ENCODE peak calls at places on chromosomes 6 and 20, in eight cellular contexts. One of them, this sample, is unnamed.

GRCh38 chr20:3239867-3240775 is 1.1 kb upstream of the SLC4A11 start:
- DNase-seq in K562: peak; percentile 31
- DNase-seq in PC-3: no peak
- DNase-seq in neural progenitor cell: peak; percentile 40
- DNase-seq in mammary epithelial cell: peak; percentile 57
- DNase-seq in HCT116: no peak
- DNase-seq in GM12878: no peak
- DNase-seq in astrocyte: no peak
- DNase-seq in this sample: peak; percentile 23

GRCh38 chr6:12137480-12137879 is 125.4 kb downstream of the HIVEP1 start:
- DNase-seq in K562: peak; percentile 36
- DNase-seq in PC-3: peak; percentile 78
- DNase-seq in neural progenitor cell: no peak
- DNase-seq in mammary epithelial cell: peak; percentile 37
- DNase-seq in HCT116: no peak
- DNase-seq in GM12878: no peak
- DNase-seq in astrocyte: peak; percentile 69
- DNase-seq in this sample: peak; percentile 86

GRCh38 chr6:120785459-120786086 is 548.7 kb downstream of the TBC1D32 start:
- DNase-seq in K562: no peak
- DNase-seq in PC-3: no peak
- DNase-seq in neural progenitor cell: no peak
- DNase-seq in mammary epithelial cell: no peak
- DNase-seq in HCT116: no peak
- DNase-seq in GM12878: no peak
- DNase-seq in astrocyte: no peak
- DNase-seq in this sample: no peak

GRCh38 chr6:25404693-25405169 is 125.6 kb downstream of the CARMIL1 start:
- DNase-seq in K562: no peak
- DNase-seq in PC-3: no peak
- DNase-seq in neural progenitor cell: no peak
- DNase-seq in mammary epithelial cell: no peak
- DNase-seq in HCT116: no peak
- DNase-seq in GM12878: peak; percentile 90
- DNase-seq in astrocyte: no peak
- DNase-seq in this sample: no peak

GRCh38 chr6:69732045-69732444 is 64.8 kb downstream of the LMBRD1 start:
- DNase-seq in K562: no peak
- DNase-seq in PC-3: no peak
- DNase-seq in neural progenitor cell: no peak
- DNase-seq in mammary epithelial cell: no peak
- DNase-seq in HCT116: no peak
- DNase-seq in GM12878: no peak
- DNase-seq in astrocyte: no peak
- DNase-seq in this sample: no peak

GRCh38 chr6:90028080-90028778 is 134.0 kb downstream of the GJA10 start:
- DNase-seq in K562: no peak
- DNase-seq in PC-3: no peak
- DNase-seq in neural progenitor cell: no peak
- DNase-seq in mammary epithelial cell: no peak
- DNase-seq in HCT116: no peak
- DNase-seq in GM12878: no peak
- DNase-seq in astrocyte: no peak
- DNase-seq in this sample: peak; percentile 11

GRCh38 chr20:1622450-1622849 is 2.6 kb upstream of the SIRPB1 start:
- DNase-seq in K562: no peak
- DNase-seq in PC-3: peak; percentile 4
- DNase-seq in neural progenitor cell: no peak
- DNase-seq in mammary epithelial cell: no peak
- DNase-seq in HCT116: no peak
- DNase-seq in GM12878: no peak
- DNase-seq in astrocyte: no peak
- DNase-seq in this sample: no peak

GRCh38 chr6:5990776-5991175 is 15.9 kb downstream of the NRN1 start:
- DNase-seq in K562: no peak
- DNase-seq in PC-3: no peak
- DNase-seq in neural progenitor cell: no peak
- DNase-seq in mammary epithelial cell: no peak
- DNase-seq in HCT116: no peak
- DNase-seq in GM12878: no peak
- DNase-seq in astrocyte: no peak
- DNase-seq in this sample: no peak

GRCh38 chr6:158711264-158711663 is 61.4 kb downstream of the SYTL3 start:
- DNase-seq in K562: no peak
- DNase-seq in PC-3: no peak
- DNase-seq in neural progenitor cell: no peak
- DNase-seq in mammary epithelial cell: no peak
- DNase-seq in HCT116: no peak
- DNase-seq in GM12878: no peak
- DNase-seq in astrocyte: peak; percentile 31
- DNase-seq in this sample: peak; percentile 88

GRCh38 chr20:17645546-17646208 is 36.4 kb downstream of the RRBP1 start:
- DNase-seq in K562: no peak
- DNase-seq in PC-3: no peak
- DNase-seq in neural progenitor cell: no peak
- DNase-seq in mammary epithelial cell: no peak
- DNase-seq in HCT116: no peak
- DNase-seq in GM12878: no peak
- DNase-seq in astrocyte: no peak
- DNase-seq in this sample: no peak

GRCh38 chr6:324729-325125 is 32.4 kb downstream of the DUSP22 start:
- DNase-seq in K562: no peak
- DNase-seq in PC-3: no peak
- DNase-seq in neural progenitor cell: peak; percentile 44
- DNase-seq in mammary epithelial cell: no peak
- DNase-seq in HCT116: no peak
- DNase-seq in GM12878: no peak
- DNase-seq in astrocyte: no peak
- DNase-seq in this sample: no peak

DNA sequence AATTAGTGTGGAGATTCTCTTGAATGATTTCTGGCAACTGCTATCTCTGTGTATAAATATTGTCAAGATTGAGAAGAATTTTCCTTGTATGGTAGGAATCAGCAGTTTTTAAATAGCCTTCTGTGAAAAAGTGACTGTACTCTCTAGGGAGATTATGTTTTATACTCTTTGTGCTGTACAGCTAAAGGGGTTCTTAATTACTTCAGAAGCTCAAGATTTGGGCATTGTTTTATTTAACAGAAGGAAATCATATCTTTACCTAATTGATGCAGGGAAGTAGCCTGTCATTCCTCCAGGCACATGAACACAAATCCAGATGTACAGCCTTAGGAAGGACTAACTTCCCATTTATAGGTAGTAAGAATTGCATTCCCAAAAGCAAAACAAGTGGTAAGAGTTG is 1.3 kb downstream of the CALHM5 start:
- DNase-seq in K562: no peak
- DNase-seq in PC-3: no peak
- DNase-seq in neural progenitor cell: no peak
- DNase-seq in mammary epithelial cell: no peak
- DNase-seq in HCT116: no peak
- DNase-seq in GM12878: no peak
- DNase-seq in astrocyte: no peak
- DNase-seq in this sample: no peak
- H3K9ac ChIP-seq in K562: no peak overlapping the region
- H3K9ac ChIP-seq in PC-3: no peak overlapping the region
- H3K9ac ChIP-seq in neural progenitor cell: no peak overlapping the region
- H3K9ac ChIP-seq in mammary epithelial cell: no peak overlapping the region
- H3K9ac ChIP-seq in HCT116: no peak overlapping the region
- H3K9ac ChIP-seq in GM12878: no peak overlapping the region
- H3K9ac ChIP-seq in astrocyte: peak overlapping the region; percentile 84
- H3K9ac ChIP-seq in this sample: peak overlapping the region; percentile 72

DNA sequence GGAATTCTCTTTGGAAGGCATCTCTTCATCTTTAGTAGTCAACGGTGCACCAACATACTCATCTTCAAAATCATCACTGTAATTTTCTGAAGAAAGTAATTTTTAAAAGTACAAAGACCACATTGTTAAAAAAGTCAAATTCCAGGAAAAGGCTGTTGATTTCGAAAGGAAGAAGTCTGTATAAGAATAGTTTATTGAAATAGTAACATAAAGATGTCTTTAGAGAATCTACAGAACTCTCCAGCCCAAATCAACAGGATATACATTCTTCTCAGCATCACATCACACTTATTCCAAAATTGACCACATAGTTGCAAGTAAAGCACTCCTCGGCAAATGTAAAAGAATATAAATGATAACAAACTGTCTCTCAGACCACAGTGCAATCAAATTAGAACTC is 23.4 kb downstream of the CEP162 start:
- DNase-seq in K562: no peak
- DNase-seq in PC-3: no peak
- DNase-seq in neural progenitor cell: no peak
- DNase-seq in mammary epithelial cell: no peak
- DNase-seq in HCT116: no peak
- DNase-seq in GM12878: no peak
- DNase-seq in astrocyte: no peak
- DNase-seq in this sample: no peak
- TF ChIP-seq CTCF in K562: no peak
- TF ChIP-seq CTCF in PC-3: no peak
- TF ChIP-seq CTCF in neural progenitor cell: no peak
- TF ChIP-seq CTCF in mammary epithelial cell: no peak
- TF ChIP-seq CTCF in HCT116: no peak
- TF ChIP-seq CTCF in GM12878: no peak
- TF ChIP-seq CTCF in astrocyte: no peak
- TF ChIP-seq CTCF in this sample: no peak

DNA sequence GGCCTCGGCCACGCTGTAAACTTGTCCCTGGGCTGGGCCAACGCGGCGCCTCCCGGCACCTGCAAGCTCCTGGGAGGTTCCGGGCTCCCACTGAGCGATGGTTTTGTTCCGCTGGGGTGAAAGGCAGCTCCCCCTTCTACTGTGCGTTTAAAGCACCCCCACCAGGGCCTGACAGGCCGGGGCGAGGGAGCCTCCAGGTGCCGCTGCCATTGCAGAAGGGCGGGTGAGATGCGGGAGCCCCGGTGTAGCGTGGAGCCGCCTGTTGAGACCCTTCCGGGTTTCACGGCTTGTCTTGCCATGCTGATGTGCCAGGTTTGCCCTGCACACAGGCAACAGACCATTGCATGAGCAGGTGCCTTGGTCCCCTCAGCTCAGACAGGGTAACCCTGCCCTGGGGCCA is 2.9 kb downstream of the COL20A1 start:
- DNase-seq in K562: no peak
- DNase-seq in PC-3: no peak
- DNase-seq in neural progenitor cell: peak; percentile 36
- DNase-seq in mammary epithelial cell: no peak
- DNase-seq in HCT116: no peak
- DNase-seq in GM12878: no peak
- DNase-seq in astrocyte: no peak
- DNase-seq in this sample: no peak
- TF ChIP-seq EZH2 in K562: no peak
- TF ChIP-seq EZH2 in PC-3: no peak
- TF ChIP-seq EZH2 in neural progenitor cell: no peak
- TF ChIP-seq EZH2 in mammary epithelial cell: no peak
- TF ChIP-seq EZH2 in HCT116: no peak
- TF ChIP-seq EZH2 in GM12878: no peak
- TF ChIP-seq EZH2 in astrocyte: peak; percentile 24
- TF ChIP-seq EZH2 in this sample: no peak

GRCh38 chr20:53942121-53942816 is 128.1 kb downstream of the BCAS1 start:
- DNase-seq in K562: no peak
- DNase-seq in PC-3: peak; percentile 35
- DNase-seq in neural progenitor cell: peak; percentile 73
- DNase-seq in mammary epithelial cell: no peak
- DNase-seq in HCT116: no peak
- DNase-seq in GM12878: peak; percentile 63
- DNase-seq in astrocyte: peak; percentile 45
- DNase-seq in this sample: peak; percentile 50

GRCh38 chr20:53940883-53941546 is 129.4 kb downstream of the BCAS1 start:
- DNase-seq in K562: no peak
- DNase-seq in PC-3: peak; percentile 91
- DNase-seq in neural progenitor cell: peak; percentile 51
- DNase-seq in mammary epithelial cell: peak; percentile 83
- DNase-seq in HCT116: no peak
- DNase-seq in GM12878: no peak
- DNase-seq in astrocyte: peak; percentile 96
- DNase-seq in this sample: peak; percentile 96

GRCh38 chr20:53942973-53943372 is 127.4 kb downstream of the BCAS1 start:
- DNase-seq in K562: no peak
- DNase-seq in PC-3: no peak
- DNase-seq in neural progenitor cell: no peak
- DNase-seq in mammary epithelial cell: no peak
- DNase-seq in HCT116: no peak
- DNase-seq in GM12878: no peak
- DNase-seq in astrocyte: no peak
- DNase-seq in this sample: no peak

GRCh38 chr20:53940356-53940694 is 130.1 kb downstream of the BCAS1 start:
- DNase-seq in K562: no peak
- DNase-seq in PC-3: no peak
- DNase-seq in neural progenitor cell: no peak
- DNase-seq in mammary epithelial cell: no peak
- DNase-seq in HCT116: no peak
- DNase-seq in GM12878: no peak
- DNase-seq in astrocyte: no peak
- DNase-seq in this sample: no peak

DNA sequence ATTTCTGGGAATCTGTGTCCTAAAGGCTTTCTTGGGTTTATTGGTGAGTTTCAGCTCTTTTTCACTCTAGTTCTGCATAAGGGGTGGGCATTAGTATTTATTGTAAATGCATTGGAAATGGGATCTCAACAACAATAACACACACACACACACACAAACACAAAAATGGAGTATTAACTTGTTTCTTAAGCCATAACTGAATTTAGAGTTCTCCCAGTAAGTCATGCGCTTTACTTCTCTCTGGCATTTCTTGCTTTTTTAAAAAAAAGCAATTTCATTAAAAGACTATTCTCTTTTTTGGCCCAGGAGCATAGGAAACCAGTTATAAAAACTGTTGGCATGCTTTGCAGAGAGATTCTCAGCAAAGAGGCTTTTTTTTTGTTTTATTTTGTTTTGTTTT is 128.7 kb downstream of the BCAS1 start:
- DNase-seq in K562: no peak
- DNase-seq in PC-3: no peak
- DNase-seq in neural progenitor cell: no peak
- DNase-seq in mammary epithelial cell: no peak
- DNase-seq in HCT116: no peak
- DNase-seq in GM12878: no peak
- DNase-seq in astrocyte: no peak
- DNase-seq in this sample: no peak
- H3K9ac ChIP-seq in K562: no peak overlapping the region
- H3K9ac ChIP-seq in PC-3: no peak overlapping the region
- H3K9ac ChIP-seq in neural progenitor cell: no peak overlapping the region
- H3K9ac ChIP-seq in mammary epithelial cell: no peak overlapping the region
- H3K9ac ChIP-seq in HCT116: no peak overlapping the region
- H3K9ac ChIP-seq in GM12878: peak overlapping the region; percentile 58
- H3K9ac ChIP-seq in astrocyte: peak overlapping the region; percentile 86
- H3K9ac ChIP-seq in this sample: no peak overlapping the region

GRCh38 chr20:33401042-33401921 is at the start of gene CDK5RAP1:
- DNase-seq in K562: peak; percentile 87
- DNase-seq in PC-3: peak; percentile 92
- DNase-seq in neural progenitor cell: peak; percentile 96
- DNase-seq in mammary epithelial cell: peak; percentile 83
- DNase-seq in HCT116: peak; percentile 88
- DNase-seq in GM12878: peak; percentile 74
- DNase-seq in astrocyte: peak; percentile 89
- DNase-seq in this sample: peak; percentile 94
- TF ChIP-seq CTCF in K562: no peak
- TF ChIP-seq CTCF in PC-3: no peak
- TF ChIP-seq CTCF in neural progenitor cell: no peak
- TF ChIP-seq CTCF in mammary epithelial cell: no peak
- TF ChIP-seq CTCF in HCT116: no peak
- TF ChIP-seq CTCF in GM12878: no peak
- TF ChIP-seq CTCF in astrocyte: no peak
- TF ChIP-seq CTCF in this sample: no peak

GRCh38 chr6:40755749-40756452 is 168.7 kb upstream of the LRFN2 start:
- DNase-seq in K562: no peak
- DNase-seq in PC-3: peak; percentile 11
- DNase-seq in neural progenitor cell: no peak
- DNase-seq in mammary epithelial cell: no peak
- DNase-seq in HCT116: no peak
- DNase-seq in GM12878: peak; percentile 8
- DNase-seq in astrocyte: peak; percentile 62
- DNase-seq in this sample: peak; percentile 75
- TF ChIP-seq EZH2 in K562: no peak
- TF ChIP-seq EZH2 in PC-3: no peak
- TF ChIP-seq EZH2 in neural progenitor cell: no peak
- TF ChIP-seq EZH2 in mammary epithelial cell: no peak
- TF ChIP-seq EZH2 in HCT116: no peak
- TF ChIP-seq EZH2 in GM12878: no peak
- TF ChIP-seq EZH2 in astrocyte: no peak
- TF ChIP-seq EZH2 in this sample: no peak

This sample was measured in fibroblast of lung.